ENCODE peak calls at places on chromosomes 16 and 17, in four cellular contexts. V, B, G and I are unnamed samples.

GRCh38 chr16:83887564-83887963 is 11.4 kb upstream of the MLYCD start:
- DNase-seq in V (no peak), B (no peak), G (no peak), I (no peak)

GRCh38 chr17:17141860-17142552 is 64.1 kb downstream of the PLD6 start:
- DNase-seq in V (no peak), B (peak), G (peak), I (no peak)

GRCh38 chr17:66584927-66585326 is 250.0 kb upstream of the CACNG5 start:
- DNase-seq in V (no peak), B (no peak), G (no peak), I (no peak)

GRCh38 chr17:69743091-69743490 is 328.6 kb downstream of the MAP2K6 start:
- DNase-seq in V (no peak), B (no peak), G (no peak), I (no peak)

GRCh38 chr17:65037157-65037556 is 19.4 kb downstream of the GNA13 start:
- DNase-seq in V (no peak), B (no peak), G (no peak), I (no peak)

GRCh38 chr17:27268394-27269085 is 25.4 kb upstream of the WSB1 start:
- DNase-seq in V (peak), B (no peak), G (no peak), I (no peak)

GRCh38 chr16:83911290-83911689 is 12.4 kb downstream of the MLYCD start:
- DNase-seq in V (no peak), B (no peak), G (no peak), I (no peak)

GRCh38 chr16:50863673-50864144 is 121.8 kb downstream of the CYLD start:
- DNase-seq in V (no peak), B (peak), G (no peak), I (no peak)

GRCh38 chr17:76550712-76551615 is 11.1 kb downstream of the PRCD start:
- DNase-seq in V (no peak), B (no peak), G (no peak), I (no peak)

GRCh38 chr17:70137451-70138230 is 31.7 kb upstream of the KCNJ2 start:
- DNase-seq in V (no peak), B (peak), G (no peak), I (no peak)

GRCh38 chr16:17211797-17212196 is 259.0 kb downstream of the XYLT1 start:
- DNase-seq in V (peak), B (no peak), G (no peak), I (no peak)

GRCh38 chr17:57034807-57035754 is 50.0 kb upstream of the AKAP1 start:
- DNase-seq in V (no peak), B (no peak), G (no peak), I (no peak)

GRCh38 chr16:68728558-68728957 is 8.5 kb upstream of the CDH1 start:
- DNase-seq in V (no peak), B (no peak), G (no peak), I (no peak)

GRCh38 chr16:57600952-57601580 is 27.4 kb upstream of the ADGRG1 start:
- DNase-seq in V (no peak), B (no peak), G (peak), I (no peak)

GRCh38 chr16:21158208-21159110 is at the start of gene LDAF1:
- DNase-seq in V (peak), B (peak), G (peak), I (peak)

GRCh38 chr17:74547736-74548135 is 1.8 kb upstream of the CD300C start:
- DNase-seq in V (peak), B (no peak), G (no peak), I (no peak)

GRCh38 chr17:2695243-2695960 is 16.2 kb downstream of the CLUH start:
- DNase-seq in V (no peak), B (peak), G (peak), I (no peak)

GRCh38 chr16:57639172-57639571 is 10.7 kb downstream of the ADGRG1 start:
- DNase-seq in V (peak), B (no peak), G (peak), I (no peak)

GRCh38 chr17:30969989-30970680 is 704 bp upstream of the RNF135 start:
- DNase-seq in V (no peak), B (peak), G (peak), I (peak)

GRCh38 chr17:19354748-19355147 is 7.8 kb downstream of the B9D1 start:
- DNase-seq in V (no peak), B (no peak), G (no peak), I (no peak)

GRCh38 chr17:60745544-60745943 is 67.9 kb downstream of the BCAS3 start:
- DNase-seq in V (no peak), B (no peak), G (no peak), I (no peak)

GRCh38 chr16:81266680-81267095 is 28.2 kb downstream of the BCO1 start:
- DNase-seq in V (peak), B (no peak), G (no peak), I (no peak)

GRCh38 chr16:4053663-4054479 is 62.4 kb downstream of the ADCY9 start:
- DNase-seq in V (peak), B (peak), G (no peak), I (no peak)

GRCh38 chr17:68449021-68449739 is 8.1 kb downstream of the WIPI1 start:
- DNase-seq in V (no peak), B (no peak), G (no peak), I (no peak)

GRCh38 chr17:42457107-42457787 is 1.4 kb upstream of the ATP6V0A1 start:
- DNase-seq in V (no peak), B (no peak), G (no peak), I (no peak)